ENCODE peak calls at places on chromosomes 6 and 20, in four cellular contexts. F is MM.1S, J is AG10803, X is fibroblast of mammary gland. O is an unnamed sample.

GRCh38 chr20:52473171-52473570 is 281.6 kb upstream of the ZFP64 start:
- DNase-seq in F (no peak), J (no peak), X (no peak), O (no peak)

GRCh38 chr6:52539607-52540006 is 37.3 kb downstream of the TRAM2 start:
- DNase-seq in F (no peak), J (peak; percentile 84), X (peak; percentile 84), O (no peak)

GRCh38 chr6:130425532-130425931 is 59.7 kb downstream of the TMEM200A start:
- DNase-seq in F (no peak), J (peak; percentile 48), X (no peak), O (no peak)

GRCh38 chr6:83536034-83536646 is 23.8 kb downstream of the PRSS35 start:
- DNase-seq in F (peak; percentile 49), J (peak; percentile 49), X (peak; percentile 62), O (peak; percentile 69)

GRCh38 chr20:41530923-41531322 is 87.3 kb downstream of the CHD6 start:
- DNase-seq in F (no peak), J (no peak), X (no peak), O (no peak)

GRCh38 chr6:107730106-107730505 is 94.0 kb downstream of the SCML4 start:
- DNase-seq in F (no peak), J (no peak), X (no peak), O (no peak)

GRCh38 chr6:53673138-53673801 is 7.7 kb upstream of the KLHL31 start:
- DNase-seq in F (no peak), J (peak; percentile 46), X (peak; percentile 79), O (peak; percentile 81)

GRCh38 chr6:19892250-19892649 is 55.1 kb downstream of the ID4 start:
- DNase-seq in F (no peak), J (no peak), X (no peak), O (no peak)

GRCh38 chr6:49087372-49087771 is 375.7 kb downstream of the MMUT start:
- DNase-seq in F (no peak), J (no peak), X (peak; percentile 52), O (peak; percentile 7)

GRCh38 chr6:6218246-6219085 is 102.0 kb downstream of the F13A1 start:
- DNase-seq in F (no peak), J (peak; percentile 53), X (peak; percentile 75), O (no peak)

GRCh38 chr6:147507162-147508072 is 1.1 kb upstream of the SAMD5 start:
- DNase-seq in F (no peak), J (no peak), X (no peak), O (no peak)

GRCh38 chr6:2733736-2734480 is 16.8 kb downstream of the MYLK4 start:
- DNase-seq in F (no peak), J (no peak), X (no peak), O (no peak)

GRCh38 chr20:57414867-57415592 is 23.8 kb downstream of the RBM38 start:
- DNase-seq in F (no peak), J (peak; percentile 24), X (peak; percentile 30), O (peak; percentile 18)

GRCh38 chr6:33551538-33551937 is 28.5 kb downstream of the BAK1 start:
- DNase-seq in F (no peak), J (no peak), X (no peak), O (no peak)

GRCh38 chr20:58868795-58869194 is 16.3 kb downstream of the GNAS start:
- DNase-seq in F (no peak), J (no peak), X (no peak), O (no peak)

GRCh38 chr6:55953384-55953783 is 78.0 kb upstream of the BMP5 start:
- DNase-seq in F (no peak), J (peak; percentile 66), X (peak; percentile 82), O (peak; percentile 78)

GRCh38 chr6:37923514-37923913 is 104.0 kb downstream of the ZFAND3 start:
- DNase-seq in F (no peak), J (no peak), X (no peak), O (no peak)

GRCh38 chr20:53900380-53900999 is 169.9 kb downstream of the BCAS1 start:
- DNase-seq in F (no peak), J (peak; percentile 85), X (peak; percentile 94), O (peak; percentile 88)

GRCh38 chr20:271069-271468 is 13.5 kb downstream of the DEFB132 start:
- DNase-seq in F (no peak), J (no peak), X (no peak), O (no peak)

GRCh38 chr20:273884-274283 is 16.4 kb downstream of the DEFB132 start:
- DNase-seq in F (no peak), J (no peak), X (no peak), O (no peak)

GRCh38 chr20:270517-270916 is 13.0 kb downstream of the DEFB132 start:
- DNase-seq in F (no peak), J (no peak), X (no peak), O (no peak)

GRCh38 chr20:271528-271927 is 14.0 kb downstream of the DEFB132 start:
- DNase-seq in F (no peak), J (no peak), X (no peak), O (no peak)

DNA sequence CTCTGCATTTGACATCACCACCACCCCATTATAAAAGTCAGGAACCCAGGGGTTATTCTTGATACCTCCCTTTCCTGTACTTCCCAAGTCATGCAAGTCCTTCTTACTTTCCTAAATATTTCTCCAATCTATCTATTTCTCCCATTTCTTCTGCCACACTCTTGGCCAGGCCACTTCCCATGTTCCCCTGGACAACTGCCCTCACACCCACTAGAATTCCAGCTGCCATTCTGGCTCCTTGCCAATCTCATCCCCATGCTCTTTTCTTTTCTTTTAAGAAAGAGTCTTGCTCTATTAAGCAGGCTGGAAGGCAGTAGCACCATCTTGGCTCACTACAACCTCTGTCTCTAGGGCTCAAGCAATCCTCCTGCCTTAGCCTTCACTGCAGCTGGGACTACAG is 15.2 kb downstream of the DEFB132 start:
- DNase-seq in F (no peak), J (no peak), X (no peak), O (peak; percentile 22)
- TF ChIP-seq CTCF in F (no peak), J (no peak), X (no peak), O (no peak)

GRCh38 chr6:192313-192664 is 100.0 kb upstream of the DUSP22 start:
- DNase-seq in F (no peak), J (no peak), X (no peak), O (no peak)

GRCh38 chr6:193180-193579 is 99.1 kb upstream of the DUSP22 start:
- DNase-seq in F (no peak), J (no peak), X (no peak), O (no peak)

GRCh38 chr6:190596-191395 is 101.5 kb upstream of the DUSP22 start:
- DNase-seq in F (peak; percentile 50), J (no peak), X (no peak), O (no peak)

GRCh38 chr6:189676-190075 is 102.6 kb upstream of the DUSP22 start:
- DNase-seq in F (no peak), J (no peak), X (no peak), O (no peak)

DNA sequence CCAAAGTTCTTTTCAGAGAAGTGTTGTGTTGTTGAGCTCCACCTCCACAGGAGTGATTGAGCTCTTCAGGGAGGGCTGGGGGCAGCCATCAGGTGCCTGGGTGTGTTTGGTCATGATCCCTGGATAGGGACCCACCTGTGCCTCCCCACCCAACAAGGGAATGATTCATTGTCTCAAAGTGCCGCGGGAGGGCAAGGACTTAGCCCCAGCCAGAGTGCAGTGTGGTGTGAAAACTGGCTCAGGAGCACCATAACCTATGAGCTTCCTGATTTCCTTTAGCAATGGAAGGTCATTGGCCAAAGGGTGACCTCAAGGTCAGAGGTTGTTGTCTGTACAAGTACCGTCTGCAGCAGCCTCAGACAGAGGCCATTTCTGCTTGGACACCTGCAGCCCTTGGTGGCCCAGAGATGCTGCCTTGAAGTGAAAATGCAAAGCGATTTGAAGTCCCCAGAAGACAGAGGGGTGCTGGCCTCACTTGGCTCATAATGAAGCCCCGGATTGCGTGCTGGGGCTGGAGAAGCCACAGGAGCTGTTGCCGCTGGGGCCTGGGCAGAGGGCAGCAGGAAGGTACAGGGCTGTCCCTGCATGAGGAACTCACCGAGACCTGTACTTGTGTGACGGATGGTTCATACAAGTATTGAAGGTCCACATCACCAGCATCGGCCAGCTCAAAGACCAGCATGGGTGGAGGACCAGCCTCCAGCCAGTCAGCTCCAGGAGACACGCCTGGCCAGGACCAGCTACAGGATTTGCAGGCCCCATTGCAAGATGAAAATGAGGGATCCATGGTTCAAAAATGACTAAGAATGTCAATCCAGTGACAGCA is 100.6 kb upstream of the DUSP22 start:
- DNase-seq in F (no peak), J (no peak), X (no peak), O (no peak)
- H3K4me3 ChIP-seq in F (no peak overlapping the region), J (no peak overlapping the region), X (no peak overlapping the region), O (no peak overlapping the region)

DNA sequence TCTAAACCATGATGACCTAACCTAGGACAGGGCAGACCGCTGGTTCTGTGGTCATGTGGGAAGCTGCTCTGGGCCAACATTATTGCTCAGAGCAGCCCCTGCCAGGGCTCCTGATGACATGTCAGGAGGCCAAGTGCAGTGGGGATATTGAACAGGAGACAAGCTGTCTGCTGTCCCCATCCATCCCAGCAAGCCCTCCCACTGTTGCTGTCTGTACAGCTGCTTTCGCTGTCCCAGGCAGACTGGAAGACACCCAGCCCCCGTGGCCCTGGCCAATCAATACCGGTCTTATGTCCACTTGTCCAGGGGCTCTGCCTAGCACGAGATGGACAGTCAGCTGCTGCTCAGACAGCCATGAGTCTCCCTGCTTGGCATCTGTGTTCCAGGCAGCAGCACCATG is 43.2 kb upstream of the FNDC1 start:
- DNase-seq in F (no peak), J (no peak), X (no peak), O (no peak)
- TF ChIP-seq CTCF in F (no peak), J (no peak), X (no peak), O (no peak)

GRCh38 chr20:47353224-47353696 is 3.2 kb downstream of the ZMYND8 start:
- DNase-seq in F (no peak), J (no peak), X (no peak), O (no peak)
- H3K4me3 ChIP-seq in F (peak overlapping the region; percentile 64), J (no peak overlapping the region), X (peak overlapping the region; percentile 55), O (peak overlapping the region; percentile 63)

GRCh38 chr20:43900496-43900895 is 14.2 kb upstream of the TOX2 start:
- DNase-seq in F (no peak), J (no peak), X (no peak), O (no peak)
- TF ChIP-seq CTCF in F (no peak), J (no peak), X (no peak), O (no peak)